ENCODE peak calls at places on chromosomes 5 and 9, in nine cellular contexts. S, E, O, W, D, L, Z, T and Y are unnamed samples. For H3K27me3, the result is how much of the 10 kb centered on the place peaks cover.

GRCh38 chr9:136087741-136088480 is 7.2 kb downstream of the NACC2 start:
- DNase-seq in S (no peak), E (no peak), O (peak), W (no peak), D (no peak), L (no peak), Z (peak), T (no peak), Y (no peak)

GRCh38 chr5:102875672-102876071 is 120.6 kb downstream of the PAM start:
- DNase-seq in S (no peak), E (no peak), O (no peak), W (no peak), D (no peak), L (no peak), Z (no peak), T (no peak), Y (no peak)

GRCh38 chr9:123866497-123866896 is 63.4 kb downstream of the DENND1A start:
- DNase-seq in S (no peak), E (no peak), O (no peak), W (peak), D (no peak), L (peak), Z (no peak), T (peak), Y (no peak)

GRCh38 chr5:90264930-90265857 is 144.4 kb downstream of the CETN3 start:
- DNase-seq in S (peak), E (peak), O (peak), W (peak), D (peak), L (no peak), Z (peak), T (no peak), Y (peak)

GRCh38 chr9:132160802-132161742 is 786 bp upstream of the NTNG2 start:
- DNase-seq in S (peak), E (no peak), O (no peak), W (peak), D (no peak), L (peak), Z (peak), T (no peak), Y (peak)

GRCh38 chr9:110141118-110141797 is 66.7 kb downstream of the C9orf152 start:
- DNase-seq in S (no peak), E (peak), O (peak), W (no peak), D (no peak), L (no peak), Z (no peak), T (peak), Y (peak)

GRCh38 chr5:135578685-135579341 is at the start of gene CXCL14:
- DNase-seq in S (no peak), E (no peak), O (no peak), W (no peak), D (no peak), L (no peak), Z (peak), T (no peak), Y (peak)

GRCh38 chr5:150660108-150660831 is 781 bp upstream of the MYOZ3 start:
- DNase-seq in S (no peak), E (no peak), O (no peak), W (no peak), D (no peak), L (no peak), Z (no peak), T (no peak), Y (no peak)

GRCh38 chr5:158875272-158875679 is 224.4 kb downstream of the EBF1 start:
- DNase-seq in S (no peak), E (no peak), O (no peak), W (no peak), D (no peak), L (no peak), Z (no peak), T (no peak), Y (no peak)

GRCh38 chr5:178420424-178420823 is 169.8 kb downstream of the COL23A1 start:
- DNase-seq in S (no peak), E (no peak), O (no peak), W (no peak), D (no peak), L (no peak), Z (peak), T (no peak), Y (no peak)

DNA sequence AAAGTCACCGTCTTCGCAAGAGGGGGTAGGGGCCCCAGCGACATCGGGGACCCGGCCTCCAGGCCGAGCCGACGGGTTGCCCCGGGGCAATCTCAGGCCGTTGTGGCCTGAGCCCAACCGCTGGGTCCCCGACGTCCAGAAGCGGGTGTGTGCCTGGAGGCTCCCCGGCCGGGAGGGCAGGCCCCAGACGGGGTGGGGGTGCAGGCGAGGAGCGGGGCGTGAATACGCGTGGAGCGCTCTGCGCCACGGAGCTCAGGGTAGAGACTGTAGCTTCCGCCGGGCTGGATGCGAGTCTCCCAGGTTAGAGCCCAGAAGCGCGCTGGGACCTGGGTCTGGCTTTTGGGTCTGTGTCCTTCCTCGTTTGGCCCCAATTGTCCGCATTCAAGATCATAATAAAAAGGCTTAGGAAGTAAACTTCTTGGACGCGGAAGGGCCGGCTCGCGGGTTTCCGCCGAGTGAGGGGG is 3.5 kb downstream of the BARX1 start:
- DNase-seq in S (no peak), E (no peak), O (peak), W (no peak), D (no peak), L (no peak), Z (peak), T (no peak), Y (no peak)
- H3K27me3 ChIP-seq in S (half or more), E (under half), O (half or more), W (half or more), D (half or more), L (half or more), Z (half or more), T (half or more), Y (half or more)

GRCh38 chr9:127553793-127554192 is 58.3 kb upstream of the STXBP1 start:
- DNase-seq in S (no peak), E (no peak), O (no peak), W (no peak), D (no peak), L (no peak), Z (no peak), T (no peak), Y (no peak)
- H3K27me3 ChIP-seq in S (under half), E (under half), O (under half), W (under half), D (under half), L (under half), Z (under half), T (under half), Y (under half)

DNA sequence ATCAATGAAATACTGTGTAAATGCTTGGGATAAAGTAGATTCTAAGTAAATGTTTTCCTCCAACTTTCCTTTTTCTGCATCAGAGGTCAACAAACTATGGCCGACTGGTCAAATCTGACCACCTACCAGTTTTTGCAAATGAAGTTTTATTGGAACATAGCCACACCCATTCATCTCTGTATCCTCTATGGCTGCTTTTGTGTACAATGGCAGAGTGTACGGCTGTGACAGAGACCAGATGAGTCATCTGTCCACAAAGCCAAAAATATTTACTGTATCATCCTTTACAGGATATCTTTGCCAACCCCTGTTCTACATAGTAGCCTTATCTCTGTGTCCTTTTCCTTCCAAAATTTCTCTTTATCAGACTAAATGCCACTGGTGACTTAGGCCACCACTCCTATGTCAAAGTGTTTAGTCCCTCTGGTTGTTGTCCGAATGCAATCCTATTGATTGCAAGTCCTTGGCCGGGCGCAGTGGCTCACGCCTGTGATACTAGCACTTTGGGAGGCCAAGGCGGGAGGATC is 218.4 kb upstream of the KLF4 start:
- DNase-seq in S (no peak), E (no peak), O (no peak), W (no peak), D (no peak), L (no peak), Z (no peak), T (no peak), Y (no peak)
- H3K27me3 ChIP-seq in S (under half), E (under half), O (under half), W (under half), D (under half), L (under half), Z (under half), T (under half), Y (under half)

GRCh38 chr5:85452322-85453025 is 1067.8 kb upstream of the EDIL3 start:
- DNase-seq in S (no peak), E (peak), O (no peak), W (no peak), D (no peak), L (no peak), Z (no peak), T (no peak), Y (no peak)

GRCh38 chr5:85458319-85458718 is 1073.6 kb upstream of the EDIL3 start:
- DNase-seq in S (no peak), E (no peak), O (no peak), W (no peak), D (no peak), L (no peak), Z (no peak), T (no peak), Y (no peak)

GRCh38 chr5:85453026-85453349 is 1068.3 kb upstream of the EDIL3 start:
- DNase-seq in S (no peak), E (no peak), O (no peak), W (no peak), D (no peak), L (no peak), Z (no peak), T (no peak), Y (no peak)
- H3K27me3 ChIP-seq in S (under half), E (under half), O (under half), W (under half), D (under half), L (under half), Z (under half), T (under half), Y (under half)

DNA sequence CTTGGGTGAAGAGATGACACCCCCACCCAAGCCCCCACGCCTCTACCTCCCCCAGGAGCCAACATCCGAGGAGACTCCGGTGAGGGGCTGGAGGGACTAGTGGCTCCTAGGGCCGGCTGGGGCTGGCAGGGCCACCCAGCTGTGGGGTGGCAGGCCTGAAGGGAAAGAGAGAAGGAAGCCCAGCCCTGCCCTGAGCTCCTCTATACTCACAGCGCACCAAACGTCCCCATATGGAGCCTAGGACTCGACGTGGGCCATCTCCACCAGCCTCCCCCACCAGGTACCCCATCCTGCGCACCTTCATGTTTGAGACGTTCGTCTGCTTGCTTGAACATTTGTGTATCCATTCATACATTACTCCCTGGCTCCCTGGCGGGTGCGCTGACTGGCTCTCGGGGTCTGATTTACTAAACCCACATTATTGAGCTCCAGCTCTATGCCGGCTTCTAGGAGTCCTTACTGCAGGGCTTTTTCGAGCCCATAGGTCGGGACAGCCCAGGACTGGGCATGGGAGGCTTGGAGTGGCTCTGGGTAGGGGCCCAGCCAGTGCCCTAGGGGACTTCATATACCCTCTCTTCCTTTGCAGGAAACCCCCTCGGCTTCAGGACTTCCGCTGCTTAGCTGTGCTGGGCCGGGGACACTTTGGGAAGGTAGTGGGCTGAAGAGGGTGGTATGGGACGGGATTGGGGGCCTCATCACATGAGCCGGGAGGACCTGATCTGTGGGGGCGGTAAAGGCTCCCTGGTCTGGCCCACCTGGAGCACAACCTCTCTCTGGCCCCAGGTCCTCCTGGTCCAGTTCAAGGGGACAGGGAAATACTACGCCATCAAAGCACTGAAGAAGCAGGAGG is 9.1 kb downstream of the ZDHHC12 start:
- DNase-seq in S (no peak), E (no peak), O (peak), W (no peak), D (no peak), L (no peak), Z (no peak), T (no peak), Y (no peak)
- H3K27me3 ChIP-seq in S (under half), E (under half), O (under half), W (under half), D (under half), L (under half), Z (under half), T (under half), Y (under half)

DNA sequence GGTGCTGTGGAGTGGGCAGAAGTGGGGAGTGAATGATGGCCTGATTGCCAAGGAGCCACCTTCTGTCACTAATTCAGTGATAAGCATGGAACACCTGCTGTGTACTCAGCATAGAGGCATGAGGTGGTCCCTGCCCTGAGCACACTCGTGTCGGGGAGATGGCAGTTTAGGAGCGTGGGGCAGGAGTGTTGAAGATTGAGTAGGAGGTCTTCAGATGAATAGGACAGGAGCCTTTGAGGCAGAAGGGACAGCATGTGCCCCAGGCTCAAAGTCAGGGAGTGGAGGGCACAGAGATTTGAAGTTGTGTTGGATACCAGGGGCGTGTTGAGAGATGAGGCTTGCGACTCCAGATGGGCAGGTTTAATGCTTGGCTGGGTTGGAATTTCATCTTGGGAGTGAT is 55.0 kb downstream of the ZNF618 start:
- DNase-seq in S (no peak), E (no peak), O (no peak), W (no peak), D (no peak), L (no peak), Z (no peak), T (no peak), Y (no peak)
- H3K27me3 ChIP-seq in S (under half), E (half or more), O (under half), W (under half), D (under half), L (under half), Z (under half), T (under half), Y (under half)